ENCODE peak calls at places on chromosome 20, in five cellular contexts. H is mesenchymal stem cell, I is PC-9, G is cardiac fibroblast, X is A549. L is an unnamed sample.

GRCh38 chr20:58692579-58693225 is at the start of gene NPEPL1:
- DNase-seq in H (peak), I (peak), G (peak), X (peak), L (peak)

GRCh38 chr20:36173451-36173933 is 19.0 kb downstream of the EPB41L1 start:
- DNase-seq in H (peak), I (no peak), G (peak), X (no peak), L (peak)

GRCh38 chr20:9903048-9903651 is 64.3 kb upstream of the PAK5 start:
- DNase-seq in H (peak), I (no peak), G (no peak), X (peak), L (peak)

GRCh38 chr20:54172856-54173652 is 732 bp downstream of the CYP24A1 start:
- DNase-seq in H (no peak), I (no peak), G (no peak), X (no peak), L (no peak)

GRCh38 chr20:46117704-46118467 is at the start of gene CD40:
- DNase-seq in H (peak), I (peak), G (peak), X (peak), L (peak)

GRCh38 chr20:1171461-1172093 is 13.2 kb downstream of the TMEM74B start:
- DNase-seq in H (peak), I (peak), G (peak), X (no peak), L (peak)

GRCh38 chr20:41174373-41174772 is 37.0 kb downstream of the PLCG1 start:
- DNase-seq in H (no peak), I (no peak), G (no peak), X (no peak), L (no peak)

GRCh38 chr20:32278199-32278643 is 770 bp downstream of the KIF3B start:
- DNase-seq in H (peak), I (no peak), G (no peak), X (no peak), L (peak)

GRCh38 chr20:38685853-38686473 is 38.3 kb upstream of the SLC32A1 start:
- DNase-seq in H (peak), I (peak), G (peak), X (peak), L (peak)

GRCh38 chr20:12925214-12925755 is 83.5 kb upstream of the SPTLC3 start:
- DNase-seq in H (peak), I (peak), G (peak), X (peak), L (peak)

GRCh38 chr20:358891-359555 is 12.1 kb downstream of the NRSN2 start:
- DNase-seq in H (no peak), I (no peak), G (peak), X (no peak), L (no peak)

GRCh38 chr20:59435496-59435895 is 135.1 kb downstream of the EDN3 start:
- DNase-seq in H (no peak), I (no peak), G (no peak), X (no peak), L (no peak)

GRCh38 chr20:23270427-23270911 is 80.1 kb upstream of the NXT1 start:
- DNase-seq in H (peak), I (no peak), G (peak), X (no peak), L (peak)

GRCh38 chr20:38870733-38871559 is 55.3 kb upstream of the FAM83D start:
- DNase-seq in H (no peak), I (peak), G (no peak), X (peak), L (no peak)

GRCh38 chr20:42688576-42688975 is 501.1 kb downstream of the PTPRT start:
- DNase-seq in H (no peak), I (no peak), G (no peak), X (no peak), L (no peak)

GRCh38 chr20:57544838-57545564 is 15.9 kb upstream of the PCK1 start:
- DNase-seq in H (no peak), I (no peak), G (no peak), X (no peak), L (no peak)

GRCh38 chr20:16615199-16615598 is 42.0 kb upstream of the KIF16B start:
- DNase-seq in H (peak), I (peak), G (peak), X (no peak), L (peak)

GRCh38 chr20:4012631-4013030 is 2.7 kb downstream of the RNF24 start:
- DNase-seq in H (peak), I (no peak), G (peak), X (no peak), L (peak)

GRCh38 chr20:44153636-44154043 is 33.3 kb downstream of the JPH2 start:
- DNase-seq in H (peak), I (peak), G (peak), X (no peak), L (no peak)

GRCh38 chr20:57398901-57399535 is 7.8 kb downstream of the RBM38 start:
- DNase-seq in H (no peak), I (no peak), G (no peak), X (no peak), L (no peak)

GRCh38 chr20:24777746-24778145 is 171.3 kb upstream of the CST7 start:
- DNase-seq in H (no peak), I (no peak), G (no peak), X (no peak), L (no peak)

GRCh38 chr20:45374966-45375365 is 3.2 kb downstream of the TP53TG5 start:
- DNase-seq in H (no peak), I (no peak), G (no peak), X (no peak), L (no peak)

GRCh38 chr20:52127309-52127708 is 64.3 kb downstream of the ZFP64 start:
- DNase-seq in H (no peak), I (no peak), G (no peak), X (no peak), L (no peak)

GRCh38 chr20:38209054-38209675 is 44.1 kb upstream of the TGM2 start:
- DNase-seq in H (peak), I (no peak), G (no peak), X (no peak), L (peak)

GRCh38 chr20:24658920-24659660 is 189.7 kb downstream of the SYNDIG1 start:
- DNase-seq in H (no peak), I (no peak), G (no peak), X (no peak), L (no peak)

GRCh38 chr20:55173601-55174000 is 698.2 kb downstream of the DOK5 start:
- DNase-seq in H (no peak), I (no peak), G (no peak), X (no peak), L (no peak)

GRCh38 chr20:25486377-25486776 is 78.9 kb downstream of the GINS1 start:
- DNase-seq in H (no peak), I (no peak), G (peak), X (no peak), L (peak)

GRCh38 chr20:36575066-36575743 is 1.8 kb downstream of the TGIF2 start:
- DNase-seq in H (peak), I (peak), G (peak), X (peak), L (peak)

GRCh38 chr20:48791666-48792071 is 36.1 kb downstream of the PREX1 start:
- DNase-seq in H (no peak), I (no peak), G (peak), X (no peak), L (peak)

GRCh38 chr20:63470410-63470809 is 2.0 kb downstream of the KCNQ2 start:
- DNase-seq in H (no peak), I (no peak), G (no peak), X (no peak), L (no peak)
- H3K4me3 ChIP-seq in H (no peak), I (no peak), G (no peak), X (no peak), L (no peak)

GRCh38 chr20:2917266-2917665 is 44.0 kb downstream of the PTPRA start:
- DNase-seq in H (no peak), I (no peak), G (no peak), X (no peak), L (no peak)
- H3K4me3 ChIP-seq in H (no peak), I (no peak), G (no peak), X (no peak), L (no peak)

GRCh38 chr20:61850926-61851900 is 214.5 kb downstream of the TAF4 start:
- DNase-seq in H (no peak), I (no peak), G (no peak), X (no peak), L (no peak)

GRCh38 chr20:61850457-61850856 is 215.2 kb downstream of the TAF4 start:
- DNase-seq in H (no peak), I (no peak), G (no peak), X (no peak), L (no peak)

GRCh38 chr20:61848851-61849250 is 216.8 kb downstream of the TAF4 start:
- DNase-seq in H (no peak), I (no peak), G (no peak), X (no peak), L (no peak)

GRCh38 chr20:61849376-61849775 is 216.3 kb downstream of the TAF4 start:
- DNase-seq in H (no peak), I (no peak), G (no peak), X (no peak), L (no peak)

GRCh38 chr20:61849822-61850221 is 215.9 kb downstream of the TAF4 start:
- DNase-seq in H (no peak), I (no peak), G (no peak), X (no peak), L (no peak)
- H3K4me3 ChIP-seq in H (no peak), I (no peak), G (no peak), X (no peak), L (no peak)

DNA sequence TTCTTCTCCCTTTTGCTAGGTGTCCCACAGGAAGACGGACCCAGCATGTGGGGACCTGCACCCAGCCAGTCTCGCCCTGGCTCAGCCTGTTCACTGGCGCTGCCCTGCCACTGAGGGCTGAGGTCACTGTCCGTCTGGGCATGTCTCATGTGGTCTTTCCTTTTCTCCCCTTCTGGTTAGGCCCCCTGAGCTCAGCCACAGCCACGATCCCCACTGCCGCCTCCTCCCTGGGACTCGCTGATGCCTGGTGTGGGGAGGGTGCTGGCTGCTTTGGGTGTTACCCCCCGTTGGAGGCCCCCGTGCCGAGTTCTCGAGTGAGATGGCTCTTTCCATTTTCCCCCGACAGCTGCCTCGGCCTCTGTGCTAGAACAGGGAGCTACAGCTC is 14.8 kb upstream of the TCFL5 start:
- DNase-seq in H (no peak), I (no peak), G (no peak), X (no peak), L (no peak)
- H3K4me3 ChIP-seq in H (no peak), I (no peak), G (no peak), X (no peak), L (no peak)

GRCh38 chr20:19886666-19887288 is 128.7 kb downstream of the RIN2 start:
- DNase-seq in H (peak), I (no peak), G (peak), X (peak), L (peak)

GRCh38 chr20:19887566-19888268 is 129.4 kb upstream of the NAA20 start:
- DNase-seq in H (no peak), I (no peak), G (no peak), X (no peak), L (no peak)

GRCh38 chr20:19883501-19883900 is 125.4 kb downstream of the RIN2 start:
- DNase-seq in H (no peak), I (no peak), G (no peak), X (no peak), L (no peak)

GRCh38 chr20:19885981-19886665 is 128.1 kb downstream of the RIN2 start:
- DNase-seq in H (peak), I (peak), G (peak), X (peak), L (no peak)

DNA sequence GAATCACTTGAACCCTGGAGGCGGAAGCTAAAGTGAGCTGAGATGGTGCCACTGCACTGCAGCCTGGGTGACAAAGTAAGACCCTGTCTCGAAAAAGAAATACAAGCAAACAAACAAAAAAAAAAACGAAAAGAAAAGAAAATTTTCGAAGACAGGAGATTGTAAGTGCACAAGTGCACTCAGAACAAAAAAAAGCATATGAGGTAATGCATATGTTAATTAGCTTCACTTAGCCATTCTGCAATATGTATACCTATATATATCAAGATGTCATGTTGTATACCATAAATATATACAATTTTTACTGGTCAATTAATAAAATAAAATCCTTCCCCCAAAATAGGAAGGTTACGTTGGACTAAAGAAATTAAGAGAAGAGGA is 127.5 kb downstream of the RIN2 start:
- DNase-seq in H (no peak), I (no peak), G (no peak), X (no peak), L (no peak)
- H3K4me3 ChIP-seq in H (no peak), I (peak), G (no peak), X (peak), L (no peak)

L was measured in choroid plexus epithelial cell.